ENCODE peak calls at places on chromosomes 13 and 19, in seven cellular contexts. A is H9, Y is IMR-90, L is H1, T is mesendoderm, D is mesenchymal stem cell, S is neuronal stem cell. Z is an unnamed sample.

GRCh38 chr19:2123682-2124387 is 27.1 kb downstream of the IZUMO4 start:
- DNase-seq in Y (no peak), L (peak), A (peak), T (peak), S (peak), D (peak), Z (peak)

GRCh38 chr13:75478659-75479058 is 3.3 kb downstream of the TBC1D4 start:
- DNase-seq in S (no peak), L (no peak), T (no peak), Y (no peak), A (no peak), D (no peak), Z (no peak)

GRCh38 chr19:10230155-10230903 is 802 bp downstream of the S1PR2 start:
- DNase-seq in T (peak), A (peak), S (peak), Y (peak), L (no peak), D (peak), Z (peak)

GRCh38 chr19:45235485-45235884 is 9.7 kb downstream of the EXOC3L2 start:
- DNase-seq in L (no peak), S (no peak), A (no peak), T (no peak), D (no peak), Y (no peak), Z (no peak)

GRCh38 chr19:13099073-13099999 is 3.3 kb downstream of the LYL1 start:
- DNase-seq in S (no peak), Y (no peak), D (no peak), T (peak), A (peak), L (no peak), Z (peak)

GRCh38 chr13:110444226-110444653 is 117.3 kb downstream of the RAB20 start:
- DNase-seq in A (no peak), T (no peak), S (no peak), Y (peak), D (peak), L (no peak), Z (peak)

GRCh38 chr19:46621191-46622117 is 3.4 kb downstream of the PTGIR start:
- DNase-seq in D (no peak), L (no peak), A (no peak), Y (peak), S (no peak), T (no peak), Z (no peak)

GRCh38 chr19:47580397-47580796 is 7.4 kb upstream of the ZNF541 start:
- DNase-seq in A (no peak), S (no peak), L (no peak), T (no peak), D (no peak), Y (no peak), Z (no peak)

GRCh38 chr19:32358311-32358710 is 12.9 kb downstream of the ZNF507 start:
- DNase-seq in Y (no peak), L (no peak), D (no peak), S (no peak), A (no peak), T (no peak), Z (no peak)

GRCh38 chr19:31002852-31003251 is 346.4 kb downstream of the TSHZ3 start:
- DNase-seq in D (no peak), T (peak), L (no peak), S (no peak), A (no peak), Y (no peak), Z (no peak)

GRCh38 chr13:111494641-111495040 is 174.2 kb downstream of the TEX29 start:
- DNase-seq in D (no peak), T (no peak), Y (no peak), A (no peak), L (no peak), S (no peak), Z (no peak)

GRCh38 chr13:67827992-67828391 is 597.9 kb upstream of the PCDH9 start:
- DNase-seq in A (no peak), D (no peak), Y (no peak), L (no peak), T (no peak), S (no peak), Z (no peak)

GRCh38 chr13:67833564-67833963 is 603.4 kb upstream of the PCDH9 start:
- DNase-seq in S (no peak), Y (no peak), L (no peak), A (no peak), D (no peak), T (no peak), Z (no peak)

DNA sequence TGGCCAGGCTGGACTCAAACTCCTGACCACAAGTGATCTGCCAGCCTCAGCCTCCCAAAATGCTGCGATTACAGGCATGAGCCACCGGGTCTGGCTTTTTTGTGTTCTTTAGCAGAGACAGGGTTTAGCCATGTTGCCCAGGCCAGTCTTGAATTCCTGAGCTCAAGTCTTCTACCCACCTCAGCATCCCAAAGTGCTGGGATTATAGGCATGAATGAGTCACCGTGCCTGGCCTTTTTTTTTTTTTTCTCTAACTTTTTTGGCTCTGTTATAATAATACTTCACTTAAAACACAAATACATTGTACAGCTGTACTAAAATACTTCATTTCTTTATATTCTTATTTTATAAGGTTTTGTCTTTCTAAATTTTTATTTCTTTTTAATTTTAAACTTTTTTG is 599.5 kb upstream of the PCDH9 start:
- DNase-seq in L (no peak), A (no peak), D (no peak), S (no peak), Y (no peak), T (peak), Z (no peak)
- H4K8ac ChIP-seq in L (no peak), A (no peak), D (no peak), S (no peak), Y (no peak), T (no peak), Z (no peak)

GRCh38 chr19:18380843-18381242 is 5.1 kb upstream of the GDF15 start:
- DNase-seq in L (no peak), Y (no peak), T (no peak), A (no peak), S (no peak), D (no peak), Z (no peak)
- H3K4ac ChIP-seq in L (no peak), Y (peak), T (no peak), A (no peak), S (no peak), D (peak), Z (no peak)

GRCh38 chr19:7658219-7658686 is 10.6 kb upstream of the RETN start:
- DNase-seq in L (no peak), D (no peak), A (no peak), T (peak), S (no peak), Y (no peak), Z (no peak)
- H4K8ac ChIP-seq in L (no peak), D (no peak), A (no peak), T (no peak), S (no peak), Y (no peak), Z (no peak)

DNA sequence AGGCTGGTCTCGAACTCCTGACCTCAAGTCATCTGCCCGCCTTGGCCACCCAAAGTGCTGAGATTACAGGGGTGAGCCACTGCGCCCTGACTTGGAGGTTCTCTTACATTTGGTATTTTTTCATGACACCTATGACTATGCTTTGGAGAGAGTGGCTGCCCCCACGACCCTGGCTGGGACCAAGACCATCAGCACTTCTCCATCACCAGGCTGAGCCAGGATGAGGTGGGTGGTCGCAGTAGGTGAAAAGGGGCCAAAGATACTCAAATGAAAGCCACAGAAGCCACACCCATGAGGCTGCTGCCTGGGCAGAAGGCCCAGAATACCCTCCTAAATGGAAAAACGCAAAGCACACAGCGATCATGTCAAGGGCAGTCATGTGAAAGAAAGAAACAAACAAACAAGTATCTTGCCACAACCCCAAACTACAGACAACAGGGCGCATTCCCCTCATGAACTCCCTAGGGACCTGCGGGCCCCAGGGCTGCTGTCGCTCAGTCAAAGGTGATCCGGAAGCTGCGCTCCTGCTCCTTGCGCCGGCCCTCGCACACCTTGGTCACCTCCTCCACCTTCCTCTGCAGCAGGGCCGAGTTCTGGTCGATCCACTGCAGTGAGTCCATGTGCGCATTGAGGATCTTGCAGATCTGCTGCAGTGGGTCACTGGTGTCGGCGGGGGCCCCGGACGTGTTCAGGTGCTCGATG is 11.2 kb upstream of the IL4I1 start:
- DNase-seq in A (no peak), D (no peak), T (no peak), S (no peak), Y (no peak), L (no peak), Z (no peak)
- H3K4ac ChIP-seq in A (no peak), D (no peak), T (no peak), S (no peak), Y (no peak), L (no peak), Z (no peak)